ENCODE peak calls at places on chromosomes 12 and 14, in five cellular contexts. M is omental fat pad, U is lower lobe of right lung, F is fibroblast of gingiva, V is NCI-H2107. N is an unnamed sample.

GRCh38 chr12:110343114-110343513 is 60.4 kb downstream of the ANAPC7 start:
- DNase-seq in M (no peak), F (no peak), V (no peak), U (no peak), N (no peak)

GRCh38 chr12:53829130-53829529 is 77.4 kb upstream of the CISTR start:
- DNase-seq in F (no peak), V (no peak), M (no peak), U (no peak), N (no peak)

GRCh38 chr14:102819176-102819628 is 42.0 kb downstream of the TRAF3 start:
- DNase-seq in M (no peak), U (no peak), F (no peak), V (no peak), N (peak)

GRCh38 chr12:117803013-117803412 is 165.8 kb downstream of the KSR2 start:
- DNase-seq in U (no peak), V (no peak), M (no peak), F (no peak), N (peak)

GRCh38 chr14:38044710-38045109 is 163.0 kb upstream of the SSTR1 start:
- DNase-seq in U (no peak), V (no peak), M (no peak), F (no peak), N (no peak)

GRCh38 chr12:122297494-122297893 is 31.2 kb upstream of the VPS33A start:
- DNase-seq in U (no peak), V (no peak), F (no peak), M (no peak), N (no peak)

GRCh38 chr12:132723764-132724140 is 13.1 kb downstream of the PGAM5 start:
- DNase-seq in M (no peak), V (no peak), U (no peak), F (no peak), N (no peak)

GRCh38 chr14:77979666-77980351 is 179.9 kb downstream of the ADCK1 start:
- DNase-seq in U (no peak), M (no peak), F (no peak), V (no peak), N (no peak)

GRCh38 chr12:54413284-54414190 is 5.5 kb downstream of the ITGA5 start:
- DNase-seq in F (peak), U (peak), V (no peak), M (no peak), N (no peak)

GRCh38 chr12:78316656-78317055 is 486.0 kb downstream of the NAV3 start:
- DNase-seq in V (no peak), M (no peak), U (no peak), F (no peak), N (no peak)

GRCh38 chr12:113981876-113982275 is 15.8 kb upstream of the RBM19 start:
- DNase-seq in V (no peak), M (no peak), U (no peak), F (no peak), N (no peak)

GRCh38 chr12:9922429-9922828 is 9.7 kb downstream of the CLEC2A start:
- DNase-seq in F (no peak), V (no peak), M (no peak), U (no peak), N (no peak)

GRCh38 chr14:28759056-28759657 is 7.4 kb upstream of the FOXG1 start:
- DNase-seq in V (no peak), M (no peak), U (peak), F (no peak), N (no peak)

GRCh38 chr12:54356951-54357356 is 7.3 kb downstream of the GPR84 start:
- DNase-seq in U (no peak), V (no peak), F (no peak), M (no peak), N (no peak)

GRCh38 chr14:99769799-99770198 is 23.4 kb upstream of the EML1 start:
- DNase-seq in F (no peak), V (no peak), M (no peak), U (no peak), N (no peak)

GRCh38 chr12:130375888-130376287 is 38.2 kb downstream of the PIWIL1 start:
- DNase-seq in F (no peak), V (no peak), U (no peak), M (no peak), N (no peak)

GRCh38 chr12:113180333-113180732 is 4.9 kb downstream of the DDX54 start:
- DNase-seq in M (no peak), U (no peak), V (no peak), F (no peak), N (no peak)

GRCh38 chr14:76904100-76904739 is 78.0 kb downstream of the LRRC74A start:
- DNase-seq in M (peak), F (peak), V (no peak), U (no peak), N (no peak)

GRCh38 chr14:58944226-58944769 is 244.2 kb upstream of the DAAM1 start:
- DNase-seq in F (no peak), U (no peak), M (no peak), V (peak), N (no peak)

GRCh38 chr14:101489092-101489760 is 72.1 kb upstream of the DIO3 start:
- DNase-seq in U (no peak), F (no peak), M (no peak), V (no peak), N (no peak)

N was measured in breast epithelium.